ENCODE peak calls at places on chromosomes 16 and 17, in seven cellular contexts. M is A549, D is heart left ventricle, A is K562, X is transverse colon, L is adrenal gland, J is tibial nerve. U is an unnamed sample.

GRCh38 chr16:87173294-87173883 is 143.8 kb downstream of the C16orf95 start:
- DNase-seq in L (no peak), M (no peak), J (no peak), D (no peak), A (no peak), X (no peak), U (no peak)

GRCh38 chr17:31058958-31059357 is 35.8 kb upstream of the NF1 start:
- DNase-seq in L (no peak), M (no peak), J (no peak), A (no peak), X (no peak), D (no peak), U (no peak)

GRCh38 chr16:7367309-7367708 is 34.7 kb downstream of the RBFOX1 start:
- DNase-seq in A (no peak), L (no peak), M (no peak), X (no peak), J (no peak), D (no peak), U (no peak)

GRCh38 chr17:286571-286970 is 66.0 kb downstream of the RPH3AL start:
- DNase-seq in L (peak; percentile 12), M (no peak), A (no peak), J (no peak), X (peak; percentile 2), D (no peak), U (no peak)

GRCh38 chr16:4093495-4094137 is 22.6 kb downstream of the ADCY9 start:
- DNase-seq in M (no peak), D (no peak), A (no peak), X (peak; percentile 8), L (no peak), J (no peak), U (no peak)

GRCh38 chr17:47838636-47839035 is 2.4 kb downstream of the SCRN2 start:
- DNase-seq in M (no peak), D (no peak), L (no peak), J (no peak), X (peak; percentile 7), A (no peak), U (no peak)

GRCh38 chr17:71727723-71728122 is 393.1 kb upstream of the SOX9 start:
- DNase-seq in J (no peak), D (no peak), A (no peak), L (no peak), M (no peak), X (no peak), U (no peak)

GRCh38 chr17:29590261-29590978 is 972 bp upstream of the GIT1 start:
- DNase-seq in M (peak; percentile 56), L (peak; percentile 35), J (no peak), A (peak; percentile 21), X (peak; percentile 18), D (no peak), U (peak; percentile 17)

GRCh38 chr16:79007614-79008013 is 592.9 kb downstream of the MAF start:
- DNase-seq in J (no peak), L (no peak), M (no peak), D (no peak), X (no peak), A (no peak), U (no peak)

GRCh38 chr16:70270176-70270575 is 18.4 kb upstream of the EXOSC6 start:
- DNase-seq in X (no peak), L (no peak), A (no peak), J (no peak), M (no peak), D (no peak), U (no peak)

GRCh38 chr17:64080174-64080618 is 49.7 kb downstream of the ERN1 start:
- DNase-seq in D (no peak), A (no peak), L (no peak), X (no peak), J (no peak), M (no peak), U (no peak)

GRCh38 chr17:57732062-57732461 is 13.0 kb downstream of the CCDC182 start:
- DNase-seq in L (peak; percentile 71), J (no peak), A (no peak), X (no peak), D (no peak), M (no peak), U (no peak)

GRCh38 chr16:4505356-4506153 is 29.4 kb downstream of the HMOX2 start:
- DNase-seq in D (no peak), J (no peak), X (peak; percentile 67), L (no peak), M (no peak), A (no peak), U (no peak)

GRCh38 chr16:13378151-13378550 is 476.8 kb downstream of the SHISA9 start:
- DNase-seq in X (no peak), J (no peak), D (no peak), L (no peak), M (no peak), A (no peak), U (no peak)

GRCh38 chr17:56540791-56541190 is 52.7 kb upstream of the NOG start:
- DNase-seq in J (no peak), M (no peak), L (no peak), A (no peak), X (no peak), D (no peak), U (no peak)

GRCh38 chr16:70018254-70018653 is 67.1 kb downstream of the CLEC18A start:
- DNase-seq in D (peak; percentile 20), X (peak; percentile 23), A (peak; percentile 56), L (no peak), M (peak; percentile 10), J (no peak), U (no peak)

DNA sequence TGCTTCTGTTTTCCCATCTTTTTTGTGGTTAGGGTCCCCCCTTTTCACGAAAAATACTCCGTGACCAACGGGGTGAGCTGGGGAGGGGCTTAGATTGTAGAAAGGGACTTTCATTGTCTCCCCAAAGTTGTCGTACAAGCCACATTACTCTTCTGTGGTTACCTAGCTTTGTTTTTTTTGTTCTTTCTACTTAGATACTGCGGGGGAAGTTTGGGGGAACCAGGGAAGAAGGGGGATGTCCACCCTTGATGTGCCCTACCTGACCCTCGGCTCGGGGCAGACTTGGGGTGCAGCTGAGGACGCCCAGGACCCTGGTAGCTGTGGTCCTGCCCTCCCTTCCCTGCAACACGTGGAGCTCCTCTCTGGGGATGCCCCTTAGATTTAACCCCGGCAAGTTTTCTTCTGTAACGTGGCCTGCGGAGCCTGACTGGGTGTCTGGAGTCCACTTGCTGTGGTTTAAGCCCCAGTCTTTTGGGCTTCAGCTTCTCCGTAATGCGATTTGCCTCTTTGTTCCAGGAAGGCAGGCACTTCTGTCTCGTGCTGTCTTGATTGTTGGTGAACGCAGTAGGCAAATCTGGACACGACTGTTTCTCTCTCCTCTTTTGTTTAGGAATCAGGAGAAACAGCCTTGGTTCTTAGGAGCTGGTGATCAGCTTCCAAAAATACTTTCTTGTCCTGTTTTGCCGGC is 895 bp downstream of the ABCC1 start:
- DNase-seq in A (peak; percentile 66), X (peak; percentile 36), M (no peak), J (no peak), L (peak; percentile 45), D (peak; percentile 13), U (no peak)
- TF ChIP-seq POLR2A in A (no peak), X (no peak), M (no peak), J (no peak), L (peak; percentile 63), D (no peak), U (no peak)

GRCh38 chr17:44293509-44294226 is 14.7 kb upstream of the RUNDC3A start:
- DNase-seq in A (no peak), D (no peak), X (no peak), J (no peak), L (no peak), M (no peak), U (no peak)
- TF ChIP-seq POLR2A in A (no peak), D (no peak), X (no peak), J (no peak), L (no peak), M (no peak), U (no peak)

DNA sequence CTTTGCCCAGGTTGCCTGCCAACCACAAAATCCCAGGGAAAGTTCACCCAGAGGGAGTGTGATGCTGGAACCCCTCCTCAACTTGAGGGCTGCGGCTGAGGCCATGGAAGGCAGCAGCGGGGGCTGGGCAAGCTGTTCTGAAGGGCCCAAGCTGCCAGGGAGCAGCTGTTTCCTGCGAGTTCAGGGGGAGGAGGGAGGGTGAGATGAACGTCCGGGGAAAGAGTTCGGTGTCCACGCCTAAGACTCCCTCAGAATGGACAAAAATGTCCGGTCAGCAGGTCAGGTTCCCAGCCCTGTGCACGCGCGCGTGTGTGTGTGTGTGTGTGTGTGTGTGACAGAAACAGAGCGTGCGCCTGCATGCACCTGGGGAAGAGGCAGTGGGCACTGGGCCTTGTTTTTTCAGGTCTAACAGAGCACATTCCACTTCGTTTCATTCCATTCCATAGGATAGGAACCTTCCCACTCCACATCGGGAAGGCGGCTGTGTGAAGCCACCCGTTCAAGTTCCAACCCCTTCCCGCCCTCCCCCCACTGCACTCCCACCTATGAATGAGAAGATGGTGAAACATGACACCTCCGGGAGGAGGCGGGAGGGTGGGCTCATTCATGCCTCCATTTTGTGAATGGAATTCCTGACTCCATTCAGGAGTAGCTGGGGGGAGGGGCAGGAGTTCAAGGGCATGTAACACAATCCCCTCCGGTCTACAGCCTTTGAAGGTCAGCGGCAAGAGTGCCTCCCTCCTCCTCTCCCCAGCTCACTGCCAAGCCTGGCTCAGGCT is 15.6 kb downstream of the ETV4 start:
- DNase-seq in X (no peak), J (peak; percentile 51), A (peak; percentile 89), M (no peak), D (peak; percentile 81), L (peak; percentile 84), U (peak; percentile 90)
- TF ChIP-seq POLR2A in X (no peak), J (no peak), A (peak; percentile 70), M (no peak), D (no peak), L (no peak), U (no peak)

GRCh38 chr17:50703162-50703561 is 4.6 kb downstream of the ANKRD40 start:
- DNase-seq in L (no peak), D (no peak), M (no peak), J (no peak), X (no peak), A (no peak), U (no peak)

GRCh38 chr17:50710025-50710424 is 2.3 kb upstream of the ANKRD40 start:
- DNase-seq in D (no peak), J (no peak), M (no peak), L (no peak), X (no peak), A (no peak), U (no peak)

GRCh38 chr17:50710650-50711049 is 2.9 kb upstream of the ANKRD40 start:
- DNase-seq in D (no peak), J (no peak), M (no peak), X (no peak), A (no peak), L (no peak), U (no peak)

GRCh38 chr17:50708050-50709000 is 611 bp upstream of the ANKRD40 start:
- DNase-seq in L (no peak), J (no peak), M (no peak), X (no peak), D (peak; percentile 27), A (peak; percentile 40), U (no peak)

DNA sequence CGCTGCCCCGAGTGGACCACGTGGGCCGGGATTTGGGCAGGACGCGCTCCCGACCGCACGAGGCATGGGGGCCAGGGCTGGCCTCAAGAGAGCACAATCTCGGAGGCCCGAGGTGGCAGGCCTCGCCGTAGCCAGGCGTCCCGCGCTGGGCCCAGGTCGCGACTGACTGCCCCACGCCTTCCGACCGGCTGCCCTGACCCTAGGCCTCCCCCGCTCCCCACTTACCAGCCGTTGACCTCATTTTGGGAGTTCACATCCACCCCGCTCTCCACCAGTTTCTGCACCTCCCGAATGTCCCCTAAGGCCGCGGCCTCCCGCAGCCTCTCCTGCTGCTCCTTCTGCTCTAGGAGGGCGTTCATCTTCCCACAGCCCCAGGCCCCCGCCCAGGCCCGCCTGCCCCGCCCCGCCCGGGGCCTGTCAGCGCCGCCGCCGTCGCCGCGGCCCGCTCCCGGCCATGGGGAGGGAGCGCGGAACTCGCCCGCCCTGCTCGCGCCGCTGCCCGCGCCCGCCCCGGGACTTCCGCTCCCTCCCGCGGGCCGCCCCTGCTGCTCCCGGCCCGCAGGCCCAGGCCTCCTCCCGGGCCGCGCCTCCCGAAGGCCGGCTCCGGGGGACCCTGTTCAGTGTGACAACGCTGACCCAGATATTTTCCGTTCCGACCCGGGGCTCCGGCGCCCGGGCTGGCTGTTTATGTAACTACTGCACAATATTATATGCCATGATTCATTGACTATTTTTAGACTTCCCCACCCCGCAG is at the start of gene ANKRD40:
- DNase-seq in M (peak; percentile 96), D (peak; percentile 93), L (peak; percentile 94), A (peak; percentile 93), J (peak; percentile 86), X (peak; percentile 92), U (peak; percentile 93)
- TF ChIP-seq POLR2A in M (peak; percentile 50), D (peak; percentile 59), L (no peak), A (peak; percentile 69), J (peak; percentile 48), X (peak; percentile 54), U (no peak)

U was measured in lower leg skin.